ENCODE peak calls at places on chromosomes 7 and 10, in five cellular contexts. B, T, Y, F and K are unnamed samples.

GRCh38 chr10:114131094-114131493 is 42.9 kb downstream of the CCDC186 start:
- DNase-seq in F (no peak), Y (no peak), B (no peak), T (no peak), K (no peak)

GRCh38 chr7:832292-832967 is at the start of gene SUN1:
- DNase-seq in T (peak; percentile 81), F (peak; percentile 90), Y (no peak), B (no peak), K (no peak)

GRCh38 chr10:47369251-47369894 is 14.7 kb downstream of the ZNF488 start:
- DNase-seq in Y (no peak), T (no peak), F (no peak), B (no peak), K (peak; percentile 10)

GRCh38 chr10:60706146-60706545 is 72.1 kb upstream of the CDK1 start:
- DNase-seq in B (no peak), F (no peak), Y (no peak), T (no peak), K (no peak)

GRCh38 chr7:40372031-40372430 is 237.2 kb downstream of the SUGCT start:
- DNase-seq in Y (no peak), B (no peak), F (no peak), T (no peak), K (no peak)

GRCh38 chr10:5665380-5666323 is 743 bp downstream of the ASB13 start:
- DNase-seq in B (no peak), T (no peak), Y (peak; percentile 22), F (no peak), K (no peak)

GRCh38 chr10:8296742-8297101 is 242.2 kb downstream of the GATA3 start:
- DNase-seq in T (no peak), F (no peak), B (no peak), Y (no peak), K (no peak)

GRCh38 chr10:24435374-24435773 is 226.4 kb downstream of the KIAA1217 start:
- DNase-seq in B (no peak), Y (no peak), T (peak; percentile 64), F (peak; percentile 55), K (no peak)

GRCh38 chr10:103752680-103753248 is 102.6 kb downstream of the SH3PXD2A start:
- DNase-seq in Y (peak; percentile 66), F (no peak), B (peak; percentile 36), T (no peak), K (no peak)

GRCh38 chr10:117896517-117896916 is 150.2 kb downstream of the RAB11FIP2 start:
- DNase-seq in B (no peak), T (no peak), F (no peak), Y (no peak), K (no peak)

GRCh38 chr7:94908204-94909022 is 1.0 kb downstream of the PPP1R9A start:
- DNase-seq in B (peak; percentile 68), Y (peak; percentile 64), F (peak; percentile 20), T (peak; percentile 41), K (peak; percentile 72)

GRCh38 chr7:81484266-81484665 is 285.6 kb downstream of the HGF start:
- DNase-seq in B (peak; percentile 30), Y (peak; percentile 18), T (peak; percentile 91), F (peak; percentile 91), K (peak; percentile 39)

GRCh38 chr10:1212571-1213141 is 156.5 kb downstream of the WDR37 start:
- DNase-seq in F (no peak), B (no peak), Y (no peak), T (no peak), K (peak; percentile 22)

GRCh38 chr10:110311357-110311949 is 6.7 kb upstream of the SMNDC1 start:
- DNase-seq in Y (peak; percentile 45), B (peak; percentile 66), T (peak; percentile 65), F (peak; percentile 79), K (peak; percentile 58)

GRCh38 chr7:70704921-70705346 is 427.0 kb upstream of the GALNT17 start:
- DNase-seq in T (no peak), B (no peak), Y (no peak), F (peak; percentile 18), K (no peak)

GRCh38 chr10:110918633-110919348 is at the start of gene BBIP1:
- DNase-seq in T (peak; percentile 100), F (peak; percentile 100), Y (no peak), B (no peak), K (no peak)

GRCh38 chr10:110398419-110399162 is 93.9 kb upstream of the SMNDC1 start:
- DNase-seq in T (peak; percentile 90), Y (no peak), F (peak; percentile 94), B (peak; percentile 49), K (no peak)

GRCh38 chr7:151247611-151248176 is 800 bp downstream of the SMARCD3 start:
- DNase-seq in T (peak; percentile 30), B (peak; percentile 39), F (no peak), Y (no peak), K (no peak)

GRCh38 chr10:89342219-89342966 is 14.6 kb downstream of the IFIT3 start:
- DNase-seq in F (peak; percentile 98), B (no peak), Y (no peak), T (peak; percentile 86), K (no peak)

GRCh38 chr10:86652361-86653202 is 1.8 kb upstream of the OPN4 start:
- DNase-seq in Y (peak; percentile 11), T (peak; percentile 11), B (no peak), F (no peak), K (peak; percentile 31)

GRCh38 chr10:70324951-70325781 is 41.4 kb upstream of the NPFFR1 start:
- DNase-seq in T (no peak), Y (no peak), B (no peak), F (no peak), K (no peak)

DNA sequence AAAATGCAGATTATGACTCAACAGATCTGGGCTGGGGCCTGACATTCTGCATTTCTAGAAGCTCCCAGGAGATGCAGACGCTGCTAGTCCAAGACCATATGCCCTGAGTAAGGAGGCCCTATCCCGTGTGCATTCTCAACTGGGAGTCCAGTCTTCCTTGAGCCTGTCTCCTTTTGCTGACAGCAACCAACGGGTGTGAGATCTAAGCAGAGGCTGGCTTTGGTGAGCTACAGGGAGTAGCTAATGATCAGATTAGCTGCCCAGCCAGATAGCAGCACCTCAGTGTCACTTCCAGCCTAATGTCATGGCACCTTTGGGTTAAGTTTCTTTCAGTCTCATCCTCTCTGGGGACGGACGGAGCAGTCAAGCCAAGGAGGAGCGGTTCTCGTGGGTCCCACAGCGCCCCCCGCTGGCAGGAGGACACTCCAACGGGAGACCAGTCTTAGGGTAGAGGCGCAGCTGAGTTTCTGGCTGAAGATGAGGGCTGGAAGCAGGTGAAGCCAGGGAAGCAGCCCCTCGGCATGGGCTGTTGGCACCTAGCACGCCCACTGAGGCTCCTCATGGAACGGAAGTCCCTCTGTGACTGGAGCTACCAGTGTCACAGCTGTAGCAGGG is 154.0 kb downstream of the CCDC3 start:
- DNase-seq in B (peak; percentile 44), F (no peak), Y (peak; percentile 87), T (no peak), K (peak; percentile 88)
- TF ChIP-seq CTCF in B (peak; percentile 40), F (peak; percentile 44), Y (peak; percentile 76), T (peak; percentile 44), K (peak; percentile 87)

GRCh38 chr7:157404845-157405481 is 68.2 kb downstream of the DNAJB6 start:
- DNase-seq in Y (no peak), T (peak; percentile 77), B (no peak), F (peak; percentile 89), K (no peak)

GRCh38 chr7:157405501-157405900 is 68.7 kb downstream of the DNAJB6 start:
- DNase-seq in B (no peak), F (no peak), Y (no peak), T (no peak), K (no peak)

GRCh38 chr7:157406971-157407370 is 70.2 kb downstream of the DNAJB6 start:
- DNase-seq in Y (no peak), F (no peak), T (no peak), B (no peak), K (no peak)

GRCh38 chr7:157407512-157408257 is 70.9 kb downstream of the DNAJB6 start:
- DNase-seq in F (no peak), Y (no peak), B (no peak), T (no peak), K (no peak)

GRCh38 chr7:157405914-157406810 is 69.4 kb downstream of the DNAJB6 start:
- DNase-seq in Y (no peak), B (no peak), F (peak; percentile 26), T (no peak), K (no peak)
- TF ChIP-seq CTCF in Y (no peak), B (no peak), F (peak; percentile 14), T (peak; percentile 21), K (peak; percentile 29)

DNA sequence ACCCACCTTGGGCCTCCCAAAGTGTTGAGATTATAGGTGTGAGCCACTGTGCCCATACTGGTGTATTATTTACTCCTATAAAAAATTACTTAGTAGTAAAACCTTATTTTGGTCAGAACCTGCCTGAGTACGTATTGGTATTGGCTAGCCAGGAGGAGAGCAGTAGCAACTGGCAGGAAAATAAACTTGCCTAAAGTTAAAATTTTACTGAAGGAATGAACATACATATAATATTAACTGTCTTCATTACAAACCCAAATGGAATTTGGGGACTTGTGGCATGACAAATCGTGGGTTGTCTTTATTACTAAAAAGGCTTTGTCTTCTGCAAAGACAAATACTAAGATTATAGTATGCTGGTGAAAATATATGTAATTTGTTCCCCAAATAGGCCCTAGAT is 8.4 kb downstream of the RAB18 start:
- DNase-seq in F (no peak), B (no peak), T (no peak), Y (no peak), K (no peak)
- TF ChIP-seq CTCF in F (no peak), B (no peak), T (no peak), Y (no peak), K (no peak)

DNA sequence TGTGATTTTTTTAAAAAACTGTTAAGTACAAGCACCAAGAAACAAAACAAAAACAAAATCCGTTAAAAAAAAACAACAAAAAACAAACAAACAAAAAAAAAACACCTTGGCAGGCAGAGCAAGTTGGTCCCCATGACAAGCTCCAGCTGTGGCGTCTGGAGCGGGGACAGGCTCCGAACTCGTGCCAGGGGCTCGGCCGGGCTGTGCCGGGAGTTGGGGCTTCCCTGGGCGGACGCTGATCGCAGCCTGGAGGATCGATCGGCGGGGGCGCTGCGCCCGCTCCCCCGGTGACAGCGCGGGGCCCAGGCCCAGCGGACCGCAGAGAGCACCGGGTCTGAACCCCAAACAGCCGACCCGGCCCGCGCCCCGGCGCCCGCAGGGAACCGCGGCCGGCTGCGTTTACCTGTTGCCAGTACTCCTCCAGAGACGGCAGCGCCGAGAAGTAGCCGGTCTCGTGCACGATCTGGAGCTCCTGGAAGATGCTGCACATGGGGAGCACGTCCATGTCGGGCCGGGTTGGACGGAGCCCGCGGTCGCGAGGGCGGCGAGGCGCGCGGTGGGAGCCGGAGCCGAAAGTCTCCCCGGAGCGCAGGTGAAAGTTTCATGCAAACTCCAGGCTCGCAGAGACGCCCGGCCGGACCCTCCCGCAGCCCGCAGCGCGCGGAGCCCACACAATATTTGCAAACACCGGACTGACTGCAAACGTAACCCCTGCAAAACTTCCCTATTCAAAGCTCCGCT is at the start of gene KLF6:
- DNase-seq in B (no peak), Y (no peak), T (no peak), F (peak; percentile 56), K (no peak)
- TF ChIP-seq CTCF in B (no peak), Y (no peak), T (no peak), F (no peak), K (peak; percentile 8)

DNA sequence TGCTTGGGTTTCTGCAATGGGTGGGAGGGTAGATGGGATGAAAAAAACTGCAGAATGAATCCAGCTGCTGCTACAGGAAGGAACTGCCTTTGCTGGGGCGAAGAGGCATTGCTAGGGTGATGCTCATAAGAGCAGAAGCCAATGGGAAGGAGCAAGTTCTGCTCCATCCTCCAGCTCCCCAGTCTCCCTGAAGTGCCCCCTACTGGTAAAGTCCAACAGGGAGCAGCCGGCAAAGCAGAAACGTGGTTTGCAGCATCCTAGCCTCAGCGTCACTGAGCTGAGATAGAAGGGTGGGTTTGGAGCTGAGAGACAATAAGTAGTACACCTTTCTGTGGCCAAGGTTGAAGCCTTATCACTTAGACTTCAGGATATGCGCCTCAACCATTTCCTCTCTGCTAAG is 220.5 kb downstream of the CCSER2 start:
- DNase-seq in Y (peak; percentile 66), F (peak; percentile 9), T (no peak), B (no peak), K (peak; percentile 78)
- TF ChIP-seq CTCF in Y (peak; percentile 44), F (peak; percentile 44), T (peak; percentile 37), B (no peak), K (peak; percentile 80)